ENCODE peak calls at places on chromosomes 6 and 20, in five cellular contexts. R, A, V, E and G are unnamed samples.

GRCh38 chr6:159252955-159253508 is 83.8 kb downstream of the FNDC1 start:
- DNase-seq in E (peak), R (peak), V (peak), A (peak), G (no peak)

GRCh38 chr20:36214684-36215256 is 21.5 kb upstream of the AAR2 start:
- DNase-seq in A (no peak), V (no peak), R (no peak), E (peak), G (no peak)

GRCh38 chr6:112882381-112882780 is 535.3 kb downstream of the RFPL4B start:
- DNase-seq in R (no peak), E (no peak), A (no peak), V (no peak), G (no peak)

GRCh38 chr6:42365021-42365420 is 86.7 kb downstream of the TRERF1 start:
- DNase-seq in R (no peak), V (no peak), A (no peak), E (no peak), G (no peak)

GRCh38 chr20:8156603-8157079 is 24.6 kb downstream of the PLCB1 start:
- DNase-seq in R (no peak), E (no peak), V (no peak), A (no peak), G (no peak)

GRCh38 chr6:17032595-17033591 is 69.0 kb upstream of the STMND1 start:
- DNase-seq in A (peak), V (peak), R (peak), E (peak), G (peak)

GRCh38 chr6:143098054-143098673 is 37.5 kb downstream of the AIG1 start:
- DNase-seq in E (no peak), V (no peak), A (no peak), R (no peak), G (no peak)

GRCh38 chr20:47066484-47067270 is 172.0 kb downstream of the EYA2 start:
- DNase-seq in R (no peak), A (no peak), V (no peak), E (no peak), G (no peak)

GRCh38 chr6:35181313-35181932 is 32.3 kb upstream of the SCUBE3 start:
- DNase-seq in E (no peak), V (no peak), R (no peak), A (no peak), G (no peak)

GRCh38 chr6:168134399-168135201 is 55.6 kb upstream of the FRMD1 start:
- DNase-seq in R (peak), A (no peak), E (no peak), V (peak), G (peak)

GRCh38 chr6:53623497-53623896 is 42.1 kb downstream of the KLHL31 start:
- DNase-seq in R (no peak), V (no peak), E (no peak), A (no peak), G (no peak)

GRCh38 chr6:45310118-45310788 is 17.9 kb upstream of the RUNX2 start:
- DNase-seq in A (no peak), V (no peak), R (no peak), E (no peak), G (no peak)

GRCh38 chr6:3393796-3394195 is 63.1 kb downstream of the SLC22A23 start:
- DNase-seq in A (peak), E (no peak), V (no peak), R (no peak), G (no peak)

GRCh38 chr6:81366970-81367369 is 385.5 kb downstream of the TENT5A start:
- DNase-seq in E (no peak), R (no peak), A (no peak), V (no peak), G (no peak)

GRCh38 chr6:7343546-7344475 is 30.8 kb upstream of the SSR1 start:
- DNase-seq in V (no peak), E (no peak), A (peak), R (no peak), G (no peak)

GRCh38 chr20:709421-709820 is 33.8 kb upstream of the SCRT2 start:
- DNase-seq in A (peak), E (no peak), V (no peak), R (no peak), G (no peak)

GRCh38 chr20:47432251-47433210 is 69.2 kb upstream of the NCOA3 start:
- DNase-seq in A (no peak), E (no peak), V (no peak), R (no peak), G (no peak)

GRCh38 chr20:8357703-8358102 is 225.6 kb downstream of the PLCB1 start:
- DNase-seq in A (no peak), E (no peak), V (no peak), R (no peak), G (no peak)

GRCh38 chr20:50408526-50409364 is 101.4 kb upstream of the PTPN1 start:
- DNase-seq in A (no peak), E (no peak), V (no peak), R (no peak), G (no peak)

GRCh38 chr6:149891259-149891658 is 6.7 kb downstream of the RAET1E start:
- DNase-seq in E (no peak), V (no peak), A (no peak), R (no peak), G (no peak)

GRCh38 chr6:131755597-131755996 is 44.8 kb upstream of the CTAGE9 start:
- DNase-seq in V (no peak), R (no peak), E (no peak), A (no peak), G (no peak)

GRCh38 chr20:43434565-43434964 is 23.1 kb upstream of the SRSF6 start:
- DNase-seq in V (no peak), E (no peak), A (no peak), R (no peak), G (no peak)

GRCh38 chr20:4100679-4101078 is 85.3 kb upstream of the RNF24 start:
- DNase-seq in V (no peak), A (no peak), E (no peak), R (no peak), G (no peak)

GRCh38 chr6:109794201-109794926 is 103.3 kb downstream of the FIG4 start:
- DNase-seq in E (peak), V (no peak), R (no peak), A (no peak), G (no peak)

GRCh38 chr20:52379723-52380336 is 188.3 kb upstream of the ZFP64 start:
- DNase-seq in R (peak), E (peak), A (peak), V (peak), G (no peak)

GRCh38 chr6:6699741-6700367 is 111.3 kb downstream of the LY86 start:
- DNase-seq in E (peak), A (peak), V (peak), R (peak), G (peak)

GRCh38 chr20:23749746-23750145 is 989 bp downstream of the CST1 start:
- DNase-seq in V (no peak), R (no peak), A (no peak), E (no peak), G (no peak)

GRCh38 chr20:38841570-38841969 is 36.1 kb downstream of the PPP1R16B start:
- DNase-seq in A (no peak), E (no peak), R (no peak), V (no peak), G (no peak)

DNA sequence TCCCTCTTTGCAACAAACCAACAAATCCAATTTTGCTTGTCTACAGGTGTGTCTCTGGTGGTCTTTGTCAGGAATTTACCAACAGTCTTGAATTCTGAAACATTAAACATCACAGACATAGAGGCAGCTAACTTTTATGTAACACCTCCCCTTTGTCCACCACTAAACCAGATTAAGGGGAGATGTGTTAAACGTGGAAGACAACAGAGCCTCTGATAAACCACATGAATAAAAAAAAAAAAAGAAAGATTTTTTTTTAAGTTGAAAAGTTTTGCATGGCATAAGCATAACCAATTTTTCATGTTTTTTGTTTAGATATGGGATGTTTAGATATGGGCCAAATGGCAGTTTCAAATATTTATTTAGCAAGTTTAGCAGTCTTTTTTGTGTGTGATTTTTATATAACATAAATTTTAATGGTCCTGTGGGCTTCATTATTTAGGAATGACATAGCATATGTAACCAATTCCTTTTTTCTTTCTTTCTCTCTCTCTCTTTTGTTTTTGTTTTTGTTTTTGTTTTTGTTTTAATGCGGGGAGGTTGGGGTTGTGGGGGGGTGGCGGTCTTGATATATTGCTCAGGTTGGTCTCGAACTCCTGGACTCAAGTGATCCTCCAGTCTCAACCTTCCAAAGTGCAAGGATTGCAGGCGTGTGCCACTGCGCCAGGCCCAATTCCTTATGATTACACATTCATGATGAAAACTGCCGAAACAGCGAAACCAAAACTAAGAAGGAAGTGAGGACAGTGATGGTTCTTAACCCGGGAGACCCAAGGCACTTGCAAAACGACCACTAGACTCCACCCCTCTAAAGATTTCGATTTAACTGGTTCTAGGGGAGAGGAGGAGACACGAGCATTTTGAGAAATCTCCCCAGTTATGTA is 60.5 kb upstream of the BTN3A2 start:
- DNase-seq in E (no peak), A (peak), R (peak), V (peak), G (no peak)
- TF ChIP-seq POLR2A in E (no peak), A (no peak), R (no peak), V (no peak), G (no peak)

GRCh38 chr6:139654888-139655782 is 280.7 kb upstream of the CITED2 start:
- DNase-seq in V (no peak), A (no peak), R (no peak), E (no peak), G (no peak)
- TF ChIP-seq POLR2A in V (no peak), A (no peak), R (no peak), E (no peak), G (no peak)

GRCh38 chr6:63305278-63305677 is 14.5 kb downstream of the LGSN start:
- DNase-seq in A (no peak), V (no peak), E (no peak), R (no peak), G (no peak)
- TF ChIP-seq POLR2A in A (no peak), V (no peak), E (no peak), R (no peak), G (no peak)

GRCh38 chr6:14119764-14120163 is 2.2 kb downstream of the CD83 start:
- DNase-seq in E (no peak), V (no peak), R (no peak), A (no peak), G (no peak)
- TF ChIP-seq POLR2A in E (no peak), V (no peak), R (no peak), A (no peak), G (no peak)

GRCh38 chr20:58228484-58229197 is at the start of gene ANKRD60:
- DNase-seq in R (no peak), V (peak), A (no peak), E (no peak), G (no peak)
- TF ChIP-seq POLR2A in R (no peak), V (no peak), A (no peak), E (no peak), G (no peak)

GRCh38 chr6:111423960-111424846 is 58.8 kb downstream of the REV3L start:
- DNase-seq in R (no peak), E (no peak), A (peak), V (no peak), G (no peak)
- TF ChIP-seq POLR2A in R (no peak), E (no peak), A (no peak), V (no peak), G (no peak)

GRCh38 chr6:125588268-125588667 is 161.2 kb upstream of the HEY2 start:
- DNase-seq in R (no peak), E (no peak), V (no peak), A (no peak), G (no peak)
- TF ChIP-seq POLR2A in R (no peak), E (no peak), V (no peak), A (no peak), G (no peak)